ENCODE peak calls at places on chromosomes 6 and 20, in nine cellular contexts. U is GM12865; D is COR-L47; N is effector CD4-positive, alpha-beta T cell; V is ovary; H is effector memory CD4-positive, alpha-beta T cell; S is stimulated activated naive CD8-positive, alpha-beta T cell treated with anti-CD3 and anti-CD28 coated beads, Interleukin-15, amount 100 ng/mL, for 72 hours; I is T-helper 1 cell; X is H9. O is an unnamed sample.

GRCh38 chr6:163419413-163420314 is 5.1 kb downstream of the QKI start:
- DNase-seq in I (no peak), H (no peak), D (no peak), U (peak; percentile 25), V (no peak), X (no peak), N (no peak), S (no peak), O (no peak)

GRCh38 chr6:12955996-12956395 is 239.4 kb downstream of the PHACTR1 start:
- DNase-seq in N (no peak), H (no peak), S (no peak), I (no peak), D (no peak), U (no peak), V (no peak), X (no peak), O (no peak)

GRCh38 chr6:100657678-100658330 is 193.1 kb upstream of the SIM1 start:
- DNase-seq in S (no peak), N (no peak), X (no peak), D (peak; percentile 67), V (no peak), H (no peak), I (no peak), U (peak; percentile 18), O (no peak)

GRCh38 chr6:113979930-113980329 is 9.0 kb upstream of the HDAC2 start:
- DNase-seq in I (no peak), S (no peak), V (no peak), H (no peak), D (no peak), N (no peak), U (no peak), X (no peak), O (no peak)

GRCh38 chr6:68730291-68731054 is 95.4 kb downstream of the ADGRB3 start:
- DNase-seq in D (no peak), S (no peak), H (no peak), I (no peak), N (no peak), U (no peak), V (no peak), X (no peak), O (no peak)

GRCh38 chr20:46635514-46636091 is 15.7 kb downstream of the SLC13A3 start:
- DNase-seq in D (no peak), X (no peak), U (no peak), V (no peak), S (no peak), H (no peak), N (no peak), I (no peak), O (no peak)

GRCh38 chr20:59020938-59021551 is 1.8 kb downstream of the TUBB1 start:
- DNase-seq in H (no peak), N (no peak), V (no peak), I (no peak), S (no peak), U (no peak), D (no peak), X (no peak), O (no peak)

GRCh38 chr20:57361517-57361916 is 10.5 kb downstream of the RAE1 start:
- DNase-seq in I (no peak), V (no peak), H (no peak), X (no peak), D (no peak), S (no peak), U (no peak), N (no peak), O (no peak)

GRCh38 chr6:33384581-33385020 is 7.0 kb upstream of the KIFC1 start:
- DNase-seq in D (no peak), X (peak; percentile 36), V (no peak), I (no peak), S (no peak), H (no peak), N (no peak), U (no peak), O (no peak)

GRCh38 chr20:5526516-5526915 is 209.8 kb upstream of the PROKR2 start:
- DNase-seq in V (no peak), N (no peak), D (no peak), X (peak; percentile 31), H (no peak), S (no peak), I (no peak), U (no peak), O (no peak)